ENCODE peak calls at places on chromosomes 5 and 9, in five cellular contexts. Z is foreskin fibroblast, L is brain microvascular endothelial cell, E is HCT116, V is fibroblast of the aortic adventitia. C is an unnamed sample.

GRCh38 chr5:41835625-41836024 is 34.6 kb downstream of the OXCT1 start:
- DNase-seq in Z (peak), L (peak), E (peak), V (peak), C (peak)

GRCh38 chr5:150513375-150514309 is 5.7 kb downstream of the NDST1 start:
- DNase-seq in Z (no peak), L (no peak), E (no peak), V (no peak), C (no peak)

GRCh38 chr5:68011801-68012200 is 203.8 kb upstream of the PIK3R1 start:
- DNase-seq in Z (no peak), L (peak), E (no peak), V (no peak), C (no peak)

GRCh38 chr9:125293134-125293533 is 31.5 kb downstream of the GAPVD1 start:
- DNase-seq in Z (no peak), L (no peak), E (no peak), V (no peak), C (no peak)

GRCh38 chr5:57600321-57600720 is 117.7 kb upstream of the ACTBL2 start:
- DNase-seq in Z (no peak), L (no peak), E (no peak), V (peak), C (no peak)

GRCh38 chr9:87792831-87793288 is 66.9 kb downstream of the CTSL start:
- DNase-seq in Z (peak), L (peak), E (peak), V (peak), C (no peak)

GRCh38 chr9:11128156-11128555 is 515.4 kb upstream of the PTPRD start:
- DNase-seq in Z (no peak), L (no peak), E (no peak), V (no peak), C (no peak)

GRCh38 chr5:73640861-73641320 is 14.9 kb downstream of the ARHGEF28 start:
- DNase-seq in Z (peak), L (no peak), E (no peak), V (peak), C (no peak)

GRCh38 chr5:82885657-82886389 is 191.4 kb downstream of the TMEM167A start:
- DNase-seq in Z (peak), L (peak), E (no peak), V (peak), C (no peak)

GRCh38 chr5:65055938-65056337 is 287.2 kb downstream of the CWC27 start:
- DNase-seq in Z (no peak), L (no peak), E (no peak), V (no peak), C (no peak)

GRCh38 chr9:88536951-88537742 is 2.2 kb downstream of the NXNL2 start:
- DNase-seq in Z (no peak), L (no peak), E (no peak), V (no peak), C (no peak)

GRCh38 chr9:5843450-5844249 is 10.7 kb upstream of the ERMP1 start:
- DNase-seq in Z (peak), L (no peak), E (no peak), V (peak), C (no peak)

DNA sequence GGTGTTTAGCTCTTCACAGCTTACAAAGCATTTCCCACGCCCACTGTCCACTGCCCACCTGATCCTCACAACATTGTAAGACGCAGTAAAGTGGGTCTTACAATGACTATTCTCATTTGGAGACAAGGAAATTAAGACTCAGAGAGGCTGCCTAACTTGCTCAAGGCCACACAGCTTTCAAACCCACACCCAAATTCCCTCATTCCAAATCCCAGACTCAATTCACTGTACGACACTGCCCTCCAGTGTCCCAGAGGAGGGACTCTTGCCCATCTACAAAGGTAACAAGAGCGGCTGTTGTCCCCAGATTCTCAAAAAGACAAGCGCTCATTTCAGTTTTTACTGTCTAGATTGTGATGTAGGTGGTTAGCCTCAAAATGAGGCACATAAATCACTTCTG is 184.6 kb downstream of the ACTL7B start:
- DNase-seq in Z (peak), L (peak), E (peak), V (peak), C (no peak)
- TF ChIP-seq CTCF in Z (peak), L (peak), E (peak), V (peak), C (peak)

DNA sequence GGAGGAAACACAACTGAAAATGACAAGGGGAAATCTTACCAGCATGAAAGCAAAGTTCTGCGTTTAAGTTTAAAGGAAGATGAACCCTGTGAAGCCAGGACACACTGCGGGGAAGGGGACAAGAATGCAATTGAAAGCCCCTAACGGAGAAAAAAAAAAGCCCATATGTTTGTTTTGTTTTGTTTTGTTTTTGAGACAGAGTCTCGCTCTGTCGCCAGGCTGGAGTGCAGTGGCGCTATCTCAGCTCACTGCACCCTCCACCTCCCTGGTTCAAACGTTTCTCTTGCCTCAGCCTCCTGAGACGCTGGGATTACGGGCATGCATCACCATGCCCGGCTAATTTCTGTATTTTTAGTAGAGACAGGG is 2.9 kb downstream of the STK10 start:
- DNase-seq in Z (no peak), L (no peak), E (no peak), V (no peak), C (no peak)
- H3K4me3 ChIP-seq in Z (no peak), L (no peak), E (no peak), V (no peak), C (no peak)

GRCh38 chr5:155728146-155728856 is 598.7 kb upstream of the SGCD start:
- DNase-seq in Z (no peak), L (peak), E (no peak), V (no peak), C (no peak)
- TF ChIP-seq CTCF in Z (no peak), L (no peak), E (no peak), V (no peak), C (peak)

DNA sequence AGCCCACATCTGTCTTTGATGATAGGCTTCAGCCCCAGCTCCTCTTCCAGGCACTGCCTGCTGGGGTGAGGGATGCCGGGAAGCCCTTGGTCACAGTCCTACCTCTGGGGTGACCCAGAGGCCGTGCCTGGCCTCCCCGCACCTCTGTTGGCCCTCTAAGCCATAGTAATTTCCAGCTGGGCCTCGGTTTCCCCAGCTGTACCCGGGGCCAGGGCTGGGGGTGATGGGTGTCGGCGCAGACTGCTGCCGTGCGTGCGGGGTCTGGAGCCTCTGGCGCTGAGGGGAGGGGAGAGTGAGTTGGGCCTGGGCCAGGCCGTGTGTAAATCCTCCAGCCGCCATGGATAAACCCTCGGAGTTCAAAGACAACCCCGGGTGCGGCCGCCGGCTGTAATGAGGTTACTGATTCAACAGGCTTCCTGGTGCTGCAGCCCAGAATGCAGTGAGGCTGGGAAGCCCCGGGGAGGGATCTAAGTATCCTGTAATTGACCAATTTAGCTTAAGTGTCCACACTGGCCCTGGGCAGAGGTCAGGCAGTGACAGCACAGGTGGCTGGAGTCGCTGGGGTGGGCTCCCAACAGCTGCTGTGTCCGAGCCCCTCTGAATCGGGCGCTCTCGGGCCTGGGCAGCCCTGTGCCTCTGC is 7.1 kb downstream of the RXRA start:
- DNase-seq in Z (no peak), L (no peak), E (no peak), V (peak), C (no peak)
- H3K4me3 ChIP-seq in Z (no peak), L (no peak), E (no peak), V (no peak), C (no peak)

GRCh38 chr9:137235424-137236237 is 4.9 kb downstream of the SLC34A3 start:
- DNase-seq in Z (no peak), L (no peak), E (no peak), V (no peak), C (no peak)
- TF ChIP-seq CTCF in Z (no peak), L (no peak), E (no peak), V (no peak), C (no peak)

DNA sequence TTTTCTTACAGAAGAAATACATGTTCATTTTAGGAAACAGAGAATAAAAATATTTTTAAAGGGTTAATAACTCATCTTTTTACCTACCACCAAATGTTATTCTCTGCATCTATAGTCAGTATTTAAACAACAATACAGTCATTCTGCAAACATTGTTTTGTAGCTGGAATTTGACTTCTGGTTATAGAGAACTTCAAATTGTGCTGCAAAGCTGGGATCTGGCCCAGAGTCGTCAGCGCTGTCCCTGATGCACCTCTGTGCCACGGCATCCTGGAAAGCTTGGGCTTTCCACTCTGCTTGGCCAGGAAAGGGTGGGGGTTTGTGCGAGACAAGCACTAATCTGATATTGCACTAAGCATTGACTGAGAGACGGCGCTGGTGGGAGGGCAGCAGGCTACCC is 5.0 kb upstream of the GFPT2 start:
- DNase-seq in Z (no peak), L (no peak), E (no peak), V (no peak), C (no peak)
- H3K4me3 ChIP-seq in Z (no peak), L (no peak), E (no peak), V (no peak), C (no peak)

GRCh38 chr9:93968451-93969327 is 13.5 kb upstream of the BARX1 start:
- DNase-seq in Z (no peak), L (peak), E (no peak), V (no peak), C (no peak)

GRCh38 chr9:93963969-93964368 is 8.8 kb upstream of the BARX1 start:
- DNase-seq in Z (no peak), L (peak), E (no peak), V (no peak), C (no peak)

GRCh38 chr9:93967020-93967803 is 12.1 kb upstream of the BARX1 start:
- DNase-seq in Z (no peak), L (no peak), E (no peak), V (no peak), C (no peak)

GRCh38 chr9:93964685-93965084 is 9.5 kb upstream of the BARX1 start:
- DNase-seq in Z (no peak), L (no peak), E (no peak), V (no peak), C (no peak)

GRCh38 chr9:93965830-93966577 is 10.8 kb upstream of the BARX1 start:
- DNase-seq in Z (no peak), L (no peak), E (no peak), V (no peak), C (no peak)
- TF ChIP-seq CTCF in Z (no peak), L (peak), E (no peak), V (no peak), C (no peak)

GRCh38 chr5:176133289-176133870 is 104.8 kb upstream of the SIMC1 start:
- DNase-seq in Z (no peak), L (no peak), E (no peak), V (no peak), C (no peak)
- H3K4me3 ChIP-seq in Z (no peak), L (no peak), E (no peak), V (no peak), C (no peak)

GRCh38 chr9:7844283-7844682 is 44.7 kb upstream of the DMAC1 start:
- DNase-seq in Z (no peak), L (no peak), E (no peak), V (peak), C (no peak)
- TF ChIP-seq CTCF in Z (no peak), L (peak), E (no peak), V (peak), C (no peak)

C was measured in AG04449.